ENCODE peak calls at places on chromosomes 5 and 9, in four cellular contexts. B is nucleus accumbens, T is GM13977, C is cardiac fibroblast. V is an unnamed sample.

GRCh38 chr5:104199771-104200170 is 637.2 kb upstream of the NUDT12 start:
- DNase-seq in B (no peak), T (no peak), C (peak; percentile 13), V (no peak)

GRCh38 chr5:126732716-126733115 is 44.2 kb upstream of the LMNB1 start:
- DNase-seq in B (no peak), T (no peak), C (no peak), V (no peak)

GRCh38 chr5:141476132-141476909 is 555 bp downstream of the PCDHGC3 start:
- DNase-seq in B (peak; percentile 48), T (peak; percentile 36), C (peak; percentile 81), V (no peak)

GRCh38 chr5:91977599-91977998 is 594.5 kb upstream of the ARRDC3 start:
- DNase-seq in B (no peak), T (no peak), C (no peak), V (no peak)

GRCh38 chr9:16125637-16126036 is 572.8 kb downstream of the CCDC171 start:
- DNase-seq in B (no peak), T (no peak), C (peak; percentile 73), V (no peak)

GRCh38 chr5:96675882-96676281 is 13.7 kb downstream of the CAST start:
- DNase-seq in B (no peak), T (no peak), C (no peak), V (no peak)

GRCh38 chr5:100306000-100306399 is 229.2 kb upstream of the FAM174A start:
- DNase-seq in B (no peak), T (no peak), C (no peak), V (no peak)

GRCh38 chr9:72857632-72858011 is 95.2 kb downstream of the ALDH1A1 start:
- DNase-seq in B (no peak), T (no peak), C (no peak), V (no peak)

GRCh38 chr9:68794898-68795297 is 89.9 kb downstream of the PIP5K1B start:
- DNase-seq in B (no peak), T (no peak), C (no peak), V (no peak)

GRCh38 chr9:90991953-90992352 is 190.3 kb downstream of the SYK start:
- DNase-seq in B (no peak), T (no peak), C (peak; percentile 25), V (no peak)

V was measured in NCI-H2081 treated with DMSO at 0.1 percent for 48 hours.